ENCODE peak calls at places on chromosomes 12 and 14, in seven cellular contexts. Y is tibial artery, W is AG10803, M is psoas muscle, L is neural crest cell, I is ovary, T is epithelial cell of proximal tubule. Z is an unnamed sample.

GRCh38 chr12:4725057-4725456 is 4.9 kb downstream of the GALNT8 start:
- DNase-seq in I (no peak), M (no peak), T (no peak), L (no peak), Y (no peak), W (no peak), Z (no peak)

GRCh38 chr12:104213952-104214351 is 1.6 kb upstream of the TXNRD1 start:
- DNase-seq in L (no peak), M (no peak), I (no peak), T (no peak), W (peak; percentile 99), Y (no peak), Z (no peak)

GRCh38 chr12:124641591-124641990 is 74.2 kb upstream of the NCOR2 start:
- DNase-seq in T (no peak), M (no peak), Y (no peak), W (no peak), I (no peak), L (no peak), Z (no peak)

GRCh38 chr12:93825501-93825888 is 148.3 kb downstream of the CRADD start:
- DNase-seq in Y (no peak), T (no peak), L (no peak), I (no peak), W (no peak), M (no peak), Z (no peak)

GRCh38 chr12:57744777-57745484 is at the start of gene TSPAN31:
- DNase-seq in Y (peak; percentile 99), W (peak; percentile 98), L (peak; percentile 85), T (peak; percentile 93), I (peak; percentile 98), M (peak; percentile 97), Z (peak; percentile 98)

GRCh38 chr14:97248973-97249372 is 451.8 kb downstream of the VRK1 start:
- DNase-seq in W (no peak), Y (no peak), T (no peak), L (no peak), M (no peak), I (no peak), Z (no peak)

GRCh38 chr12:6167327-6168280 is 32.6 kb upstream of the CD9 start:
- DNase-seq in I (peak; percentile 36), L (no peak), T (peak; percentile 69), M (peak; percentile 61), Y (peak; percentile 87), W (peak; percentile 89), Z (no peak)

GRCh38 chr12:9869307-9870161 is at the start of gene CLEC2B:
- DNase-seq in Y (no peak), L (no peak), W (peak; percentile 92), T (peak; percentile 39), M (no peak), I (peak; percentile 37), Z (no peak)

GRCh38 chr12:76346798-76347420 is 1.3 kb downstream of the BBS10 start:
- DNase-seq in L (no peak), I (no peak), M (no peak), W (peak; percentile 77), T (peak; percentile 33), Y (no peak), Z (no peak)

GRCh38 chr14:23105348-23105824 is 597 bp upstream of the CIROP start:
- DNase-seq in L (no peak), T (no peak), W (no peak), M (no peak), I (no peak), Y (no peak), Z (no peak)

GRCh38 chr12:39959016-39959415 is 146.9 kb downstream of the SLC2A13 start:
- DNase-seq in T (no peak), W (peak; percentile 29), L (no peak), I (no peak), M (no peak), Y (no peak), Z (no peak)

GRCh38 chr14:32081901-32082300 is 4.8 kb downstream of the ARHGAP5 start:
- DNase-seq in M (no peak), L (no peak), Y (no peak), T (no peak), W (no peak), I (no peak), Z (no peak)

GRCh38 chr12:65025070-65025469 is 96.0 kb downstream of the WIF1 start:
- DNase-seq in W (no peak), L (no peak), I (no peak), M (no peak), Y (no peak), T (no peak), Z (no peak)

GRCh38 chr12:54337280-54337842 is 12.4 kb downstream of the COPZ1 start:
- DNase-seq in T (no peak), L (no peak), I (no peak), M (no peak), W (no peak), Y (no peak), Z (no peak)
- TF ChIP-seq CTCF in T (peak; percentile 22), L (no peak), I (no peak), M (peak; percentile 11), W (peak; percentile 29), Y (no peak), Z (no peak)

GRCh38 chr12:51522696-51523095 is 68.3 kb upstream of the SCN8A start:
- DNase-seq in M (no peak), I (no peak), T (no peak), W (no peak), Y (no peak), L (no peak), Z (no peak)

GRCh38 chr12:51524386-51524901 is 66.6 kb upstream of the SCN8A start:
- DNase-seq in I (no peak), W (no peak), T (no peak), L (no peak), Y (no peak), M (no peak), Z (no peak)

GRCh38 chr12:51519755-51520154 is 71.3 kb upstream of the SCN8A start:
- DNase-seq in M (no peak), I (no peak), L (no peak), T (no peak), W (no peak), Y (no peak), Z (no peak)

GRCh38 chr12:51520576-51521325 is 70.3 kb upstream of the SCN8A start:
- DNase-seq in M (no peak), T (no peak), W (no peak), Y (no peak), I (no peak), L (no peak), Z (peak; percentile 76)

DNA sequence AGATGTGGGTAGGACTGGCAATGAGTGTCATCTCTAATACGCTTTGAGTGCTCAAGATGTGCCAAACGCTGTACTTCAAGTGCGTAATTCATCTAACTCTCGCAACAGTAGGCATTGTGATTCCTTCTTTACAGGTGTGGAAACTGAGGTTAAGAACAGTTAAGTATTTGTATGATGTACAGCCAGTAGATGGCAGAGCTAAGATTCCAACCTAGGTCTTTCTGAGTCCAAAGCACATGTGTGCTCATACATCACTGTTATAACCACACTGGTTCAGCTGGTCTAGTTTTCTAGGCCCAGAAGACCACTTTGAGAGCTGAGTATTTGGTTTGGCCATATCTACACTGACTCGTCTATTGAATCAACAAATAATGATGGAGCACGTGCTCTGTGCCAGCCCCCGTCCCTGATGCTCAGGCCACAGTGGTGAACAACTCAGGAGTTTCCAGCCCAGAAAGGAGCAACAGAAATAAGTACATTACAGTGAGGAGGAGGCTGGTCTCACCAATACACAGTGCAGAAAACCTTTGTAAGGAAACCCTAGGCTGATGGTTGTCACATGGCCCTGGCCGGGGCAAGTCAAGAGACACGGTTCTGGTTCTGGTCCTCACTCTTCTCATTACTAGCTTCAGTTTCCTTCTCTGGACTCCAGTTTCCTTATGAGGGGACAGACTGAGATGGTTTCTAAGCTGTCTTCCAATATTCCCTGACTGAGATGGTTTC is 69.3 kb upstream of the SCN8A start:
- DNase-seq in L (no peak), T (no peak), W (no peak), Y (no peak), I (no peak), M (no peak), Z (no peak)
- TF ChIP-seq CTCF in L (no peak), T (peak; percentile 35), W (peak; percentile 36), Y (no peak), I (no peak), M (no peak), Z (peak; percentile 18)

DNA sequence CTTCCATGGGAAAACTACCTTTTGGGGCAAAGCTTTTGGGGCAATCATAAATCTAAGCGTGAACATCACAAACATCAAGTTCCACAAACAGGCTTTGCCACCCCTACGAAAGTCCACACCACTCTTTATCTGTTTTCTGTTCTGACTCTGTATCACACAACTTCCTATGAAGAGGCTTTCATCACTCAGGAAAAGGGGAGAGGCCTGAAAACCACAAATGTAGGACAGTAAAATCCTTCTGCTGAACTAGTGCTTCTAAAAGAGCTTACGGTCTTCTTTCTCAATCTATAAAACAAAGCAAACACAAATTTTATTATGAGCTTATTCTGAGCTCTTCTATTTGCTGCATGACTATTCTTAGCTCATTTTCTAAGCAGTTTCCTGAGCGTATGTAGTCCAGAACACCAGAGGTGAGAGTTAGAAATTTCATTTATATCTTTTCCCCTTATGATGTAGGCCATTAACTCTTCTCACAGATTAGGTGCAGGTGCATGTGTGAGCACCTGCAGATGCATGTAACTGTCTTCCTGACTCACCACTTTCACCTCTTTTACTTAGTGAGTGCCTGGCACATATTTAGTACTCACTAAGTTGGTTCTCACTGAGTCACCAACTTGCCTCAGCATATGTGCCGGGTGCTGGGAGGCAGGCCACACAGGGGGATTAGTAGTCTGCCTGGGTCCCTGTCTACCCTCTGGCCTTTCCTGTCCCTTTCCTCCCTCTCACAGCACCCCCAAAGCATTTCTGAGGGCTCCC is 32.9 kb upstream of the SYCP3 start:
- DNase-seq in W (no peak), I (no peak), Y (no peak), T (no peak), L (no peak), M (no peak), Z (no peak)
- TF ChIP-seq CTCF in W (no peak), I (no peak), Y (no peak), T (no peak), L (no peak), M (no peak), Z (no peak)

GRCh38 chr12:51361419-51362016 is 15.0 kb upstream of the CELA1 start:
- DNase-seq in I (no peak), Y (no peak), W (no peak), M (no peak), L (no peak), T (no peak), Z (no peak)
- TF ChIP-seq CTCF in I (no peak), Y (no peak), W (peak; percentile 10), M (no peak), L (no peak), T (peak; percentile 16), Z (no peak)

Z was measured in dorsolateral prefrontal cortex.